ENCODE peak calls at places on chromosomes 4 and X, in six cellular contexts. H is fibroblast of the conjunctiva; L is lower leg skin; S is fibroblast of lung; X is NAMALWA; E is activated CD4-positive, alpha-beta T cell treated with anti-CD3 and anti-CD28 coated beads, Interleukin-2, amount 50 U/mL, for 4 hours. N is an unnamed sample.

GRCh38 chr4:117623321-117623720 is 411.0 kb upstream of the NDST3 start:
- DNase-seq in H (no peak), L (no peak), S (no peak), X (no peak), E (no peak), N (no peak)

GRCh38 chr4:77015390-77015789 is 60.4 kb downstream of the CCNI start:
- DNase-seq in H (no peak), L (no peak), S (peak), X (no peak), E (no peak), N (no peak)

GRCh38 chr4:154719087-154719486 is 24.7 kb upstream of the LRAT start:
- DNase-seq in H (peak), L (no peak), S (peak), X (no peak), E (no peak), N (no peak)

GRCh38 chrX:5672099-5672498 is 556.6 kb downstream of the NLGN4X start:
- DNase-seq in H (no peak), L (no peak), S (no peak), X (no peak), E (no peak), N (no peak)

GRCh38 chrX:104679175-104679574 is 113.2 kb downstream of the IL1RAPL2 start:
- DNase-seq in H (no peak), L (no peak), S (no peak), X (no peak), E (no peak), N (no peak)

GRCh38 chrX:47384502-47384901 is 14.1 kb downstream of the ZNF157 start:
- DNase-seq in H (peak), L (peak), S (peak), X (peak), E (peak), N (peak)

GRCh38 chr4:155796031-155796430 is 37.2 kb downstream of the GUCY1B1 start:
- DNase-seq in H (no peak), L (no peak), S (peak), X (peak), E (no peak), N (no peak)

GRCh38 chrX:101682723-101683122 is 23.1 kb upstream of the ARMCX2 start:
- DNase-seq in H (no peak), L (no peak), S (peak), X (no peak), E (no peak), N (no peak)

GRCh38 chr4:90078440-90078839 is 48.8 kb upstream of the CCSER1 start:
- DNase-seq in H (no peak), L (no peak), S (no peak), X (no peak), E (no peak), N (no peak)

GRCh38 chr4:122666527-122667245 is 45.8 kb upstream of the IL21 start:
- DNase-seq in H (peak), L (no peak), S (peak), X (no peak), E (no peak), N (no peak)

GRCh38 chr4:26762650-26763049 is 98.0 kb upstream of the STIM2 start:
- DNase-seq in H (no peak), L (no peak), S (peak), X (no peak), E (no peak), N (no peak)

GRCh38 chr4:182144621-182145359 is 98.4 kb upstream of the TENM3 start:
- DNase-seq in H (no peak), L (no peak), S (peak), X (no peak), E (no peak), N (no peak)

GRCh38 chr4:2837904-2838496 is 5.6 kb upstream of the ADD1 start:
- DNase-seq in H (peak), L (peak), S (peak), X (peak), E (peak), N (peak)